ENCODE peak calls at places on chromosomes 12 and 14, in six cellular contexts. S is heart left ventricle, V is neural crest cell, Z is prostate gland, A is A549, W is fibroblast of lung. N is an unnamed sample.

GRCh38 chr12:67943295-67943892 is 45.9 kb upstream of the IFNG-AS1 start:
- DNase-seq in W (peak), A (peak), Z (peak), V (peak), S (no peak), N (peak)

GRCh38 chr12:46167412-46167811 is 101.4 kb downstream of the SLC38A1 start:
- DNase-seq in Z (no peak), S (no peak), V (no peak), A (no peak), W (no peak), N (no peak)

GRCh38 chr12:77190022-77190421 is 124.7 kb upstream of the E2F7 start:
- DNase-seq in A (no peak), V (no peak), W (peak), Z (no peak), S (no peak), N (no peak)

GRCh38 chr12:105031061-105031807 is 45.1 kb downstream of the NOPCHAP1 start:
- DNase-seq in A (no peak), V (no peak), W (no peak), S (no peak), Z (no peak), N (no peak)

GRCh38 chr14:73784065-73784987 is 67.3 kb upstream of the PTGR2 start:
- DNase-seq in A (no peak), V (no peak), W (peak), S (no peak), Z (peak), N (no peak)

GRCh38 chr12:118608770-118609344 is 232.5 kb downstream of the SUDS3 start:
- DNase-seq in A (no peak), W (no peak), Z (no peak), S (no peak), V (no peak), N (no peak)

GRCh38 chr12:119247007-119247719 is 68.4 kb downstream of the HSPB8 start:
- DNase-seq in Z (no peak), A (no peak), S (no peak), V (no peak), W (no peak), N (no peak)

GRCh38 chr12:124388679-124389536 is 94.0 kb downstream of the RFLNA start:
- DNase-seq in A (peak), W (peak), S (peak), V (peak), Z (peak), N (no peak)

GRCh38 chr12:132490481-132491348 is 764 bp downstream of the FBRSL1 start:
- DNase-seq in A (no peak), Z (no peak), S (peak), V (no peak), W (no peak), N (peak)

GRCh38 chr12:31119531-31120211 is 46.0 kb downstream of the DDX11 start:
- DNase-seq in Z (no peak), A (no peak), W (no peak), S (peak), V (no peak), N (no peak)

GRCh38 chr12:113065126-113066007 is 8.8 kb downstream of the DTX1 start:
- DNase-seq in A (no peak), S (no peak), Z (no peak), V (peak), W (no peak), N (peak)

GRCh38 chr14:21505009-21505553 is 6.1 kb downstream of the METTL3 start:
- DNase-seq in A (no peak), W (no peak), V (no peak), Z (no peak), S (no peak), N (no peak)

GRCh38 chr12:1422604-1423315 is 171.6 kb downstream of the FBXL14 start:
- DNase-seq in A (no peak), V (no peak), S (no peak), Z (no peak), W (no peak), N (no peak)

GRCh38 chr12:3896851-3897351 is 23.7 kb upstream of the PARP11 start:
- DNase-seq in Z (no peak), S (no peak), A (no peak), V (no peak), W (no peak), N (peak)

GRCh38 chr12:43009307-43009706 is 419.8 kb upstream of the PRICKLE1 start:
- DNase-seq in W (no peak), Z (no peak), V (no peak), S (no peak), A (no peak), N (no peak)

GRCh38 chr12:96248532-96248931 is 54.4 kb downstream of the ELK3 start:
- DNase-seq in W (no peak), V (no peak), Z (no peak), A (no peak), S (no peak), N (no peak)

GRCh38 chr14:102316746-102317563 is 2.6 kb upstream of the ZNF839 start:
- DNase-seq in W (peak), A (peak), Z (peak), V (peak), S (peak), N (peak)

GRCh38 chr14:56754966-56755365 is 55.3 kb downstream of the OTX2 start:
- DNase-seq in V (no peak), A (no peak), S (no peak), Z (no peak), W (no peak), N (peak)

GRCh38 chr12:107225626-107226025 is 132.3 kb upstream of the CRY1 start:
- DNase-seq in V (no peak), Z (no peak), W (peak), A (peak), S (no peak), N (no peak)

GRCh38 chr12:119249441-119249840 is 70.7 kb downstream of the HSPB8 start:
- DNase-seq in W (no peak), Z (no peak), S (no peak), A (no peak), V (no peak), N (no peak)

GRCh38 chr14:94702629-94703028 is 67.3 kb downstream of the GSC start:
- DNase-seq in W (no peak), V (no peak), Z (no peak), S (no peak), A (no peak), N (no peak)

GRCh38 chr14:100871234-100872186 is 32.0 kb downstream of the RTL1 start:
- DNase-seq in W (peak), V (no peak), S (peak), A (peak), Z (no peak), N (peak)

GRCh38 chr12:110896559-110896958 is 23.8 kb downstream of the MYL2 start:
- DNase-seq in A (no peak), W (no peak), Z (peak), V (no peak), S (no peak), N (no peak)

GRCh38 chr14:95464524-95464923 is 51.9 kb downstream of the SYNE3 start:
- DNase-seq in Z (no peak), S (no peak), A (no peak), W (no peak), V (no peak), N (no peak)

DNA sequence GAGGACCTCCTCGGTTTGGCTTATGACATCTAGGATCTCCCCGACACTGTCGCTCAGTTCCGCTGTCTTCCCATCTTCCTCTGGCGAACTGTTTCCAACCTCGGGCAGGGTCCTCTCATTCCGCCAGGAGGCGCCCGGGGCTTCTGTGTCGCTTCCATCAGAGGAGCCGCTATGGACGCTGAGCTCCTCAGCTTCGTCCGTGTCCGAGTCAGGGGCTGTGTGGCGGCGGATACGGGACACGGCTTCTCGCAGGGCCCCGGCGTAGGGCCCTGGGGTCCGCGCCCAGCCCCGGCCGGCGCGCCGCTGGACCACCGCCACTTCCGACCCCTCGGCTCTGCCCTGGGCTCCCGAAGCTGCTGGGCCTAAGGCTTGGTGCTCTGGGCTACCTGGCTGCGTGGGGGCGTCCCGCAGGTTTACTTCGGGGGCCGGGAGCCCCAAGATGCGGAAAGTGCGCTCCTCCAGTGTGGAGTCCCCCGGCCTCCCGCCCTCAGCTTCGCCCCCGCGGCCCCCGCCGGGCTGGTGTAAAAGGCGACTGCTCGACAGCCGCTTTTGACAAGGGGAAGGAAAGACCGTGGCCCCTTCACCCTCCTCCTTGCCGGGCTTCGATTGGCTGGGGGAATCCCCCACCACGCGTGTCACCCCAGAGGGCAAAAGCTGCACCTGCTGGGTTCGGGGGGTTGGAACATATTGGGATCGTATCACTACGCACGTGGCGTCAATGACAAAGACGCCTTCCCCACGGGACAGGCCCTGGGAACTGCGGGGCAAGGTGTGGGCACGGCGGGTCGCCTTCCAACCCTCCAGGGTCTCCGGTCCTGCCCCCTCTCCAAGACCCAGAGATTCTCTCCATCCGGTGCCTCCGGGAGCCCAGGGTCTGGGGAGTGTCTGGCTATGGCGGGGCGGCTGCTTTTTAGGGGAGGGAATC is 2.1 kb downstream of the DDN start:
- DNase-seq in W (peak), V (peak), A (peak), S (peak), Z (peak), N (peak)
- TF ChIP-seq CTCF in W (peak), V (peak), A (peak), S (peak), Z (peak), N (peak)

GRCh38 chr14:78170203-78170602 is at the start of gene NRXN3:
- DNase-seq in Z (no peak), V (peak), A (no peak), S (no peak), W (no peak), N (peak)
- TF ChIP-seq CTCF in Z (no peak), V (no peak), A (no peak), S (no peak), W (no peak), N (no peak)

GRCh38 chr14:89000007-89000942 is 175.8 kb downstream of the TTC8 start:
- DNase-seq in V (no peak), W (peak), Z (no peak), A (peak), S (no peak), N (peak)

GRCh38 chr14:88999137-88999536 is 174.7 kb downstream of the TTC8 start:
- DNase-seq in W (no peak), V (no peak), S (no peak), Z (no peak), A (no peak), N (no peak)

GRCh38 chr14:88995437-88996198 is 171.2 kb downstream of the TTC8 start:
- DNase-seq in W (peak), A (peak), S (no peak), Z (no peak), V (no peak), N (no peak)

GRCh38 chr14:88993946-88994345 is 169.5 kb downstream of the TTC8 start:
- DNase-seq in W (no peak), A (peak), Z (no peak), S (no peak), V (no peak), N (no peak)

DNA sequence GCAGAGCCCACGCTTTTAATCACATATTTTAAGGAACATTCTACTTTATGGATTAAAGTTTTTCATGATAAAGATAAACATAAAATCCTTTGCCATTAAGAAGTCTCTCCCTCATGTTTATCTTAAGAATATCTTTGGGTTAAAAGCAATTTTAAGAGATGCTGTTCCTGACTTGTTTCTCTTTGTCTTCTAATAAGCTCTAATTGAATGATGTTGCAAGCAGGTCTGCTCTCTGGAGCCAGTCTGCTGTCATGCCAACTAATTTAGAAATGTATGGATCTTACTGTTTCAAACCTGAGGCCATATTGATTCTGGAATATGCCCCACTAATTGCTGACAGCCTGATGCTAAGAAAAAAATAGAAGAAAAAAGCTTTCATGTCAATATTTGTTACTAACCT is 173.6 kb downstream of the TTC8 start:
- DNase-seq in W (no peak), A (no peak), V (no peak), S (no peak), Z (no peak), N (no peak)
- TF ChIP-seq CTCF in W (no peak), A (no peak), V (no peak), S (no peak), Z (no peak), N (no peak)

GRCh38 chr14:78153069-78153351 is 17.2 kb upstream of the NRXN3 start:
- DNase-seq in V (no peak), W (no peak), A (no peak), S (no peak), Z (no peak), N (no peak)
- TF ChIP-seq CTCF in V (no peak), W (peak), A (peak), S (no peak), Z (no peak), N (no peak)

GRCh38 chr14:55532645-55533309 is 47.2 kb upstream of the KTN1 start:
- DNase-seq in A (no peak), Z (no peak), V (no peak), S (no peak), W (no peak), N (no peak)
- TF ChIP-seq CTCF in A (no peak), Z (no peak), V (peak), S (no peak), W (no peak), N (no peak)

GRCh38 chr14:79584679-79585078 is 626.6 kb downstream of the DIO2 start:
- DNase-seq in A (no peak), S (no peak), V (no peak), Z (no peak), W (peak), N (no peak)
- TF ChIP-seq CTCF in A (peak), S (no peak), V (no peak), Z (no peak), W (peak), N (no peak)

GRCh38 chr14:59018978-59019377 is 169.5 kb upstream of the DAAM1 start:
- DNase-seq in Z (no peak), A (no peak), V (no peak), S (no peak), W (no peak), N (peak)
- TF ChIP-seq CTCF in Z (no peak), A (peak), V (no peak), S (no peak), W (no peak), N (peak)

DNA sequence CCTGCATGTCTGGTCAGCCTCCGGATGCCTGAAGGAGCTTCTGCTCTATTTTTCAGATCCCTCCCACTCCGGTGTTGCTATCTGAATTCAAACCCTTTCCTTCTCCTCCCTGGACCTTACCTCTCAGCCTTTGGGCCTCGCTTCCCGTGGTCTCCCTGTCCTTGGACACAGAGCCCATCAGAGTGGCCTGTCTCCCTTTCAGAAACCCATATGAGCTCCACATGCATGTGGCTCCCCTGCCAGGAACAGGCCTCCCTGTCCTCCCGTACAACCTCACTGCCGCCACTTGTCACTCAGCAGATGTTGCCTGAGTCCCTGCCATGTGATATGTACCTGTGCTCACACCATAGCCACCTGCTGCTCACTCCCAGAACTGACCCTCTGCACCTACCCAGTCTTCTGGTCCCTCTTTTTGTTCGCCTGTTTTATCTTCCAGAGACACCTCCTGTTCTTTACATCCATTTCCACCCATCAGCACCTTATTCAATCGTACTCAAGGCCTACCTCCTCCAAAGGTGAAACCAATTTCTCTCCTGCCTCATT is 182.5 kb downstream of the ZFP36L1 start:
- DNase-seq in S (no peak), W (no peak), A (no peak), Z (no peak), V (no peak), N (peak)
- TF ChIP-seq CTCF in S (no peak), W (no peak), A (no peak), Z (no peak), V (no peak), N (peak)

GRCh38 chr12:41011939-41012338 is 176.2 kb upstream of the PDZRN4 start:
- DNase-seq in A (no peak), V (no peak), S (no peak), Z (no peak), W (no peak), N (no peak)
- TF ChIP-seq CTCF in A (no peak), V (no peak), S (no peak), Z (peak), W (no peak), N (no peak)

GRCh38 chr14:55297611-55298323 is 26.5 kb downstream of the FBXO34 start:
- DNase-seq in V (no peak), A (no peak), Z (peak), S (no peak), W (no peak), N (peak)
- TF ChIP-seq CTCF in V (no peak), A (no peak), Z (peak), S (no peak), W (no peak), N (peak)

N was measured in Caco-2.